ENCODE peak calls at places on chromosomes 6 and 20, in four cellular contexts. R is A549, P is endothelial cell of umbilical vein, T is suprapubic skin. M is an unnamed sample.

GRCh38 chr20:3248167-3248992 is 9.4 kb upstream of the SLC4A11 start:
- DNase-seq in T (no peak), R (no peak), P (peak; percentile 38), M (no peak)

GRCh38 chr6:36660771-36661471 is 17.6 kb upstream of the CDKN1A start:
- DNase-seq in T (no peak), R (no peak), P (peak; percentile 30), M (peak; percentile 89)

GRCh38 chr20:35326021-35326731 is 34.0 kb upstream of the FAM83C start:
- DNase-seq in T (no peak), R (no peak), P (no peak), M (no peak)

GRCh38 chr6:145015739-145016558 is 719.4 kb downstream of the EPM2A start:
- DNase-seq in P (peak; percentile 88), T (no peak), R (peak; percentile 57), M (no peak)

GRCh38 chr6:132962936-132963579 is 148.7 kb downstream of the RPS12 start:
- DNase-seq in R (peak; percentile 59), T (no peak), P (peak; percentile 82), M (peak; percentile 19)

GRCh38 chr6:33745558-33745957 is 1.1 kb downstream of the IP6K3 start:
- DNase-seq in T (no peak), P (no peak), R (no peak), M (no peak)

GRCh38 chr20:33298391-33298790 is 15.4 kb downstream of the BPIFB1 start:
- DNase-seq in P (no peak), T (no peak), R (no peak), M (no peak)

GRCh38 chr20:48826883-48827771 is 672 bp downstream of the PREX1 start:
- DNase-seq in T (no peak), R (peak; percentile 54), P (peak; percentile 53), M (no peak)

GRCh38 chr6:148959008-148959407 is 212.2 kb downstream of the UST start:
- DNase-seq in T (no peak), P (no peak), R (no peak), M (no peak)

GRCh38 chr20:8251201-8251575 is 119.1 kb downstream of the PLCB1 start:
- DNase-seq in R (no peak), T (no peak), P (no peak), M (no peak)

GRCh38 chr6:136037246-136037884 is 185.9 kb downstream of the PDE7B start:
- DNase-seq in P (peak; percentile 81), R (no peak), T (no peak), M (no peak)

DNA sequence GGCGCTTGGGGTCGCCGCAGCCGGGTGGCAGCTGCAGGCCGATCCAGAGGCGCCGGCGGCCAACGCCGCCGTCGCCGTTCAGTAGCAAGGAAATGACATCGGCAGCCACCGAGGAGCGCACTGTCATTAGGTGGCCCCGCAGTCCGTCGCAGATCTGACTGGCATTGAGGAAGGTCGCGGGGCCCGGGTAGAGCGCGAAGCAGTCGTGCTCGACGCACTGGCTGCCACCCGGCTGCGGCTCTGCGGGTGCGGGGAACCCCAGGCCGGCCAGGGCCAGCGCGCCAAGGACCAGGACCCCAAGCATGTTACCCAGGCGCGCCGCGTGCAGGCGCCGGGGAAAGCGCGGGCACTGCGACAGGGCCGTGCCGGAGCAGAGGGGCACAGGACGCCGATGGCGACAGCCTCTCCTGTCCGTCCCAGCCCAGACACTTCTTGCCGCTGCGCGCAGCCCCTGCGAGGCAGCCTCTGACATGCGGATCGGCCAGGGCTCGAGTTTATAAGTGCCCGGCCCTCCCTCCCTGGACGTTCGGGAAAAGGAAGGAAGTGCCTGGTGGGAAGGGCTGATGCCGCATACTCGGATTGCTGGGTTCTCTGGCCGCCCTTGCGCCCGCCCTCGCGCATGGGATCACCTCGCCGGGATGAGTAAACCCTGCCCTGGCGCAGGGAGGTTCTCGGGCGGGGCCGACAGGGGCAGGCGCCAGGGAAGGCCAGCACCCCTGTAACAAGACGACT is at the start of gene THBD:
- DNase-seq in R (peak; percentile 94), T (peak; percentile 86), P (peak; percentile 86), M (peak; percentile 83)
- TF ChIP-seq POLR2A in R (peak; percentile 99), T (peak; percentile 81), P (peak; percentile 96), M (no peak)

GRCh38 chr6:93549868-93550267 is 130.5 kb upstream of the EPHA7 start:
- DNase-seq in P (no peak), T (no peak), R (no peak), M (no peak)
- H3K4me3 ChIP-seq in P (no peak overlapping the region), T (no peak overlapping the region), R (no peak overlapping the region), M (no peak overlapping the region)

DNA sequence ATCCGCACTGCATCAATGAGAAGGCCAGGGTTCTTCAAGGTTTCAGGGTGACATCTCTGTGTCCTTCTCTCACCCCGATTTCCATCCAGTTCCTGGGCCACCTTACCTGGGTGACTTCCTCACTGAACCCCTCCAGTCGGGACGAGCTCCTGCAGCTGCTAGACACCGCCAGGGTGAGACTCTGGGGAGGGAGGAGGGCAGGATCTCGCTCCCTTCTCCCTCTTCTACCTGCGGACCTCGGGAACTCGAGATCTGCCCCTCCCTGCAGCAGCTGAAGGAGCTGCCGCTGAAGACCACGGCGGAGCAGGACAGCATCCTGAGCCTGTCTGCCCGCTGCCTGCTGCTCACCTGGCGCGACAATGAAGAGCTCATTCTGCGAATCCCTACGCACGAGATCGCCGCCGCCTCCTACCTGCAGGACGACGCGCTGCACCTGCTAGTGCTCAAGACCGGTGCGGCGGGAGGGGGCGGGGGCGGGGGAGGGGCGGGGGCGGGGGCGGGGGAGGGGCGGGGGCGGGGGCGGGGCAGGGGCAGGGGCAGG is 7.5 kb downstream of the CCM2L start:
- DNase-seq in P (no peak), R (peak; percentile 53), T (no peak), M (no peak)
- TF ChIP-seq CTCF in P (no peak), R (no peak), T (no peak), M (no peak)

GRCh38 chr20:45833883-45834796 is 541 bp downstream of the SNX21 start:
- DNase-seq in T (peak; percentile 86), P (peak; percentile 83), R (peak; percentile 66), M (peak; percentile 96)
- TF ChIP-seq POLR2A in T (no peak), P (no peak), R (peak; percentile 68), M (no peak)

M was measured in lower leg skin.